ENCODE peak calls at places on chromosomes 12 and 14, in five cellular contexts. K is Peyer's patch, R is MM.1S, Z is tibial artery, N is lung. I is an unnamed sample. For H3K4me1, the result is how much of the 10 kb centered on the place peaks cover.

GRCh38 chr12:88946377-88946997 is 366.2 kb upstream of the KITLG start:
- DNase-seq in Z (peak), R (peak), N (peak), K (no peak), I (no peak)

GRCh38 chr12:52354197-52354596 is 13.1 kb downstream of the KRT85 start:
- DNase-seq in K (peak), R (no peak), Z (no peak), N (no peak), I (no peak)

GRCh38 chr14:50321009-50321660 is 9.0 kb downstream of the DMAC2L start:
- DNase-seq in R (peak), N (peak), K (peak), Z (peak), I (peak)

GRCh38 chr12:111304642-111305071 is 64.2 kb downstream of the PHETA1 start:
- DNase-seq in Z (no peak), R (peak), N (no peak), K (no peak), I (no peak)

GRCh38 chr14:80554139-80554538 is 342.8 kb upstream of the DIO2 start:
- DNase-seq in Z (no peak), N (no peak), R (no peak), K (no peak), I (no peak)

GRCh38 chr14:55851301-55851700 is 266.9 kb upstream of the PELI2 start:
- DNase-seq in Z (no peak), K (no peak), N (no peak), R (no peak), I (no peak)

GRCh38 chr12:38921025-38921677 is 15.8 kb upstream of the CPNE8 start:
- DNase-seq in R (peak), Z (peak), K (peak), N (peak), I (peak)

GRCh38 chr12:124567035-124567672 is at the start of gene NCOR2:
- DNase-seq in K (no peak), Z (no peak), N (no peak), R (peak), I (no peak)

GRCh38 chr12:130519-130918 is 64.0 kb downstream of the IQSEC3 start:
- DNase-seq in R (no peak), N (no peak), Z (no peak), K (no peak), I (no peak)

GRCh38 chr12:105977256-105978051 is 161.3 kb downstream of the NUAK1 start:
- DNase-seq in K (no peak), Z (no peak), N (no peak), R (no peak), I (no peak)

GRCh38 chr12:46617167-46617566 is 208.6 kb downstream of the SLC38A4 start:
- DNase-seq in K (no peak), R (peak), Z (peak), N (no peak), I (no peak)

GRCh38 chr12:118447181-118447580 is 70.8 kb downstream of the SUDS3 start:
- DNase-seq in N (no peak), R (no peak), K (no peak), Z (no peak), I (no peak)

GRCh38 chr12:92769124-92769901 is 66.5 kb downstream of the PLEKHG7 start:
- DNase-seq in N (no peak), Z (no peak), R (peak), K (no peak), I (no peak)

GRCh38 chr12:30908389-30909087 is 18.0 kb upstream of the TSPAN11 start:
- DNase-seq in N (no peak), R (no peak), Z (no peak), K (no peak), I (no peak)

GRCh38 chr14:55265197-55265596 is 6.0 kb upstream of the FBXO34 start:
- DNase-seq in K (no peak), Z (no peak), R (peak), N (no peak), I (no peak)

GRCh38 chr12:48973992-48974673 is 2.6 kb upstream of the WNT10B start:
- DNase-seq in N (no peak), Z (peak), K (peak), R (no peak), I (no peak)

GRCh38 chr12:47077206-47078085 is 2.0 kb upstream of the PCED1B start:
- DNase-seq in R (no peak), N (no peak), Z (no peak), K (no peak), I (no peak)

GRCh38 chr14:43019826-43020225 is 1413.2 kb downstream of the LRFN5 start:
- DNase-seq in K (no peak), N (no peak), R (no peak), Z (no peak), I (no peak)

GRCh38 chr14:103224996-103225874 is 102.0 kb downstream of the TNFAIP2 start:
- DNase-seq in Z (no peak), N (no peak), K (no peak), R (no peak), I (no peak)

GRCh38 chr14:101252443-101253214 is 308.7 kb upstream of the DIO3 start:
- DNase-seq in Z (no peak), K (no peak), N (no peak), R (no peak), I (no peak)

GRCh38 chr12:88529531-88530488 is 50.5 kb downstream of the KITLG start:
- DNase-seq in R (no peak), N (no peak), K (no peak), Z (no peak), I (no peak)

GRCh38 chr12:6272300-6273208 is 37.9 kb upstream of the PLEKHG6 start:
- DNase-seq in R (peak), N (peak), Z (no peak), K (no peak), I (no peak)

GRCh38 chr14:105602799-105603763 is 76.7 kb downstream of the TMEM121 start:
- DNase-seq in Z (no peak), N (no peak), R (no peak), K (peak), I (no peak)

GRCh38 chr12:114313910-114314309 is 92.0 kb downstream of the TBX5 start:
- DNase-seq in K (no peak), Z (no peak), R (no peak), N (no peak), I (no peak)

GRCh38 chr12:91529829-91530228 is 347.2 kb upstream of the DCN start:
- DNase-seq in K (no peak), N (no peak), R (no peak), Z (no peak), I (no peak)

GRCh38 chr12:116382456-116382902 is 105.0 kb upstream of the MED13L start:
- DNase-seq in R (no peak), K (no peak), N (no peak), Z (no peak), I (no peak)

GRCh38 chr12:55847033-55847432 is 4.3 kb upstream of the MMP19 start:
- DNase-seq in Z (peak), K (no peak), N (no peak), R (no peak), I (no peak)

GRCh38 chr14:61472025-61472672 is 150.8 kb downstream of the PRKCH start:
- DNase-seq in R (no peak), Z (peak), N (peak), K (peak), I (no peak)

GRCh38 chr14:100246809-100247428 is 8.0 kb downstream of the YY1 start:
- DNase-seq in Z (no peak), N (no peak), R (no peak), K (no peak), I (no peak)

GRCh38 chr14:58298880-58299664 is 717 bp downstream of the ARID4A start:
- DNase-seq in N (peak), R (peak), K (peak), Z (peak), I (no peak)

GRCh38 chr14:35374273-35374681 is 30.3 kb downstream of the NFKBIA start:
- DNase-seq in N (peak), K (peak), R (no peak), Z (peak), I (peak)

GRCh38 chr14:59511916-59512530 is 27.7 kb downstream of the JKAMP start:
- DNase-seq in R (no peak), K (no peak), N (no peak), Z (no peak), I (no peak)

GRCh38 chr14:55884819-55885218 is 233.4 kb upstream of the PELI2 start:
- DNase-seq in R (no peak), K (no peak), Z (no peak), N (no peak), I (no peak)

GRCh38 chr12:118751355-118751754 is 230.0 kb upstream of the SRRM4 start:
- DNase-seq in Z (no peak), N (no peak), R (no peak), K (no peak), I (no peak)

GRCh38 chr12:118655588-118655987 is 279.2 kb downstream of the SUDS3 start:
- DNase-seq in K (no peak), Z (no peak), N (no peak), R (no peak), I (no peak)

DNA sequence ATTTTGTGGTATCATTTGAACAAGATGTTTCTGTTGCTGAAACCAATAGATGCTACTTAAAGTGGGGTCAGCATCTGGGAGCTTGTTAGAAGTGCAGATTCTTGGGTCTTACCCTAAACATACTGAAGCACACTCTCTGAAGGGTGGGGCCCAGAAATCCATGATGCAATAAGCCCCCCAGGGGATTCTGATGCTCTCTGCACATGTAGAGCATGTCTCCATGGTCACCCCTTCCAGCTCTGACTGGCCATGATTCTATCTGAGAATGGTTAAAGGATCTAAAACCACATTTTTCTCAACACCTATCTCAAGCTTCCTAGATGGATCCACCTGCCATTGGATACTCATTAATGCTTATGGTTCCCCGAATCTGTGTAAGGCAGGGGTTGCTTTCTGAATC is 20.4 kb downstream of the JDP2 start:
- DNase-seq in Z (no peak), R (no peak), N (no peak), K (no peak), I (no peak)
- H3K4me1 ChIP-seq in Z (under half), R (under half), N (under half), K (under half), I (under half)

GRCh38 chr14:75257241-75257640 is 21.4 kb upstream of the FOS start:
- DNase-seq in Z (no peak), K (no peak), N (no peak), R (no peak), I (no peak)
- H3K4me1 ChIP-seq in Z (under half), K (under half), N (under half), R (under half), I (under half)

GRCh38 chr12:120032242-120032641 is 43.2 kb downstream of the BICDL1 start:
- DNase-seq in R (no peak), Z (no peak), K (no peak), N (no peak), I (no peak)
- H3K4me1 ChIP-seq in R (under half), Z (under half), K (under half), N (under half), I (under half)

DNA sequence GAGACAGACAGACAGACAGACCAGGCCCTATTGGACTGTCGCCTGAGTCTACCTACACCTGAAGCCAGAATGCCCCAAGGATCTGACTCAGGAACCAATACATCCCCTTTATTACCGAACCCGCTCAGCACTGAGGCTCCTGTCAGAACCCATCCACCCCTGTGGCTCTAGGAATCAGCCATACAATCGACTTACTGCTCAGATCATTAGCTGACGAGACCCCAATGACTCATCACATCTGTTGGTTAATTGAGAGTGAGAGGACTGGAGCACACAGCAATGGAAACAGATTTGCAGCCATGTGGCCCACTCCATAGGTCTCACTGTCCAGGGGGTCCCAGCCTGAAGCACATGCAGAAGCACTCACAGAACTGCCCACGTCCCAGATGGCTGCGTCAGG is 15.2 kb downstream of the ITPK1 start:
- DNase-seq in R (no peak), N (no peak), K (no peak), Z (no peak), I (no peak)
- H3K4me1 ChIP-seq in R (under half), N (under half), K (under half), Z (under half), I (under half)

DNA sequence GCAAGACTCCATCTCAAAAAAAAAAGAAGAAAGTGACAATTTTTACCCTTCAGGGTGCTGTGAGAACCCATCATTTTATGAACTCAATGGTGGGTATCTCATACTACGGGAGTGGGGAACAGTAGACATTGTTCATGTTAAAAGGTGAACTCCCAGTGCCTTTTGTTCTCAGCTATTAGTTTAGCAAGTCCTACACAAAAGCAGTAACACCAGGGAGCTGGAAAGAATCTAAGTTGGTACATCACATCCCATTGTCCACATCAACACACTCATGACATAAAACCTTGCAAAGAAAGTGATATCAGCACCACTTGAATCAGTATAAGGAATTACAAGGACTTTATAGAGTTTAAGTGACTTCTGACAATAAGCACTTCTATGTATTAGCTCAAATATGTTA is 47.4 kb upstream of the ABCC9 start:
- DNase-seq in Z (no peak), K (no peak), N (no peak), R (no peak), I (no peak)
- H3K4me1 ChIP-seq in Z (under half), K (under half), N (under half), R (under half), I (under half)

GRCh38 chr14:76349993-76350392 is 25.9 kb upstream of the ESRRB start:
- DNase-seq in N (no peak), K (no peak), Z (no peak), R (no peak), I (no peak)
- H3K4me1 ChIP-seq in N (under half), K (under half), Z (under half), R (under half), I (under half)

DNA sequence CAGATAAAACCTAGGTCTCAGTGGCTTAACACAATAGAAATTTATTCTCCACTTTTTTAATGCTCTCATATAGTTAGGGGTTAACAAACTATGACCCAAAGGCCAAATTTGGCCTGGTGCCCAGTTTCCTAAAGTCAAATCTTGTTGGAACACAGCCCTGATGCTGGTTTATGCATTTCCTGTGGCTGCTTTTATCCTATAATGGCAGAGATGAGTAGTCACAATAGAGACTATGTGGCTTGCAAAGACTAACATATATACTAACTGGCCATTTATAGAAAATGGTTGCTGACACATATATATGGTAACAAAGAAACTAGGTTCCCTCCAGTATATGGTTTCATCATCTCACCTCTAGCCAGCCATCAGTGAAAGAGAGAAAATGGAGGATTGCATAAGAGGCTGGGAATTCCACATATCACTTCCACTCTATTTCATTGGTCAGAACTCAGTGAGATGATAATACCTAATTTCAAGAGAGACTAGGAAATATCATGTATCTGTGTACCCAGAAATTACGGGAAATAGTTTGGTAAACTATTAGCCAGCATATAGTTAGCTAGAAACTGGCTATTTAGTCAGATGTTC is 10.9 kb downstream of the NAV3 start:
- DNase-seq in Z (no peak), N (no peak), K (no peak), R (peak), I (no peak)
- H3K4me1 ChIP-seq in Z (under half), N (under half), K (under half), R (under half), I (under half)

GRCh38 chr14:68599896-68600620 is 192.8 kb downstream of the ZFP36L1 start:
- DNase-seq in Z (no peak), K (no peak), R (no peak), N (no peak), I (no peak)
- H3K4me1 ChIP-seq in Z (under half), K (under half), R (under half), N (under half), I (under half)

GRCh38 chr14:95137804-95138167 is 19.5 kb downstream of the DICER1 start:
- DNase-seq in K (no peak), Z (no peak), R (no peak), N (no peak), I (no peak)

GRCh38 chr14:95137164-95137803 is 20.0 kb downstream of the DICER1 start:
- DNase-seq in K (no peak), R (no peak), N (no peak), Z (no peak), I (no peak)

GRCh38 chr14:95134304-95134933 is 22.9 kb downstream of the DICER1 start:
- DNase-seq in K (no peak), N (no peak), R (no peak), Z (no peak), I (no peak)

GRCh38 chr14:95138876-95139275 is 18.5 kb downstream of the DICER1 start:
- DNase-seq in N (no peak), K (no peak), R (no peak), Z (no peak), I (no peak)

DNA sequence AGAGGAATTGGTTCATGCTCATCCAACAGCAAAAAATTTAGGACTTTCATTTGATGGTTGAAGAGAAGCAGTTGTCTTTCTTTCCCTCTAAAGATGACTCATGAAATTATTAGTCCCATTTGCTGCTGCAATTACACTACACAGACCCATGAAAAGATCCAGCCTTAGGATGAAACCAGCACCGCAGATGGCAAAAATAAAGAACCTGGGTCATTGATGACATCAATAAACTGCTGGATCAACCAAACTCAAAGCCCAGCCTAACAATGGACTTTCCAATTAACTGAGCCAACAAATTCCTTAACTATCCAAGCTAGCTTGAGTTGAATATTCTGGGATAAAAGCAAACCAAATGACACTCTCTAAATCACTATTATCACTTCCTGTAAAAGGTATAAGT is 20.7 kb downstream of the DICER1 start:
- DNase-seq in R (no peak), Z (no peak), K (no peak), N (no peak), I (no peak)
- H3K4me1 ChIP-seq in R (under half), Z (under half), K (under half), N (under half), I (under half)

GRCh38 chr14:24310666-24311604 is at the start of gene LTB4R:
- DNase-seq in N (peak), Z (peak), R (peak), K (peak), I (no peak)
- H3K4me1 ChIP-seq in N (under half), Z (under half), R (under half), K (half or more), I (under half)